ENCODE peak calls at places on chromosomes 1 and 21, in six cellular contexts. J is ovary; S is BE2C; C is HL-60; M is fibroblast of lung; U is CD8-positive, alpha-beta T cell. K is an unnamed sample.

GRCh38 chr21:45617021-45617930 is 26.2 kb upstream of the PCBP3 start:
- DNase-seq in J (no peak), S (peak), C (no peak), M (no peak), U (no peak), K (no peak)

GRCh38 chr1:222373831-222374603 is 173.9 kb downstream of the HHIPL2 start:
- DNase-seq in J (no peak), S (no peak), C (no peak), M (no peak), U (no peak), K (no peak)

GRCh38 chr1:94207695-94208094 is 29.7 kb downstream of the ARHGAP29 start:
- DNase-seq in J (no peak), S (no peak), C (no peak), M (no peak), U (no peak), K (no peak)

GRCh38 chr1:59431566-59432294 is 134.8 kb downstream of the FGGY start:
- DNase-seq in J (no peak), S (no peak), C (no peak), M (peak), U (no peak), K (no peak)

GRCh38 chr21:41119901-41120300 is 48.1 kb upstream of the BACE2 start:
- DNase-seq in J (no peak), S (no peak), C (no peak), M (no peak), U (no peak), K (no peak)

GRCh38 chr1:151790940-151791651 is 796 bp upstream of the TDRKH start:
- DNase-seq in J (no peak), S (peak), C (peak), M (peak), U (no peak), K (no peak)

GRCh38 chr1:205916541-205916940 is 26.7 kb downstream of the SLC26A9 start:
- DNase-seq in J (no peak), S (no peak), C (no peak), M (peak), U (no peak), K (no peak)

GRCh38 chr1:96596226-96596625 is 125.4 kb upstream of the PTBP2 start:
- DNase-seq in J (no peak), S (peak), C (peak), M (peak), U (no peak), K (peak)

GRCh38 chr1:41371630-41372599 is 10.7 kb downstream of the FOXO6 start:
- DNase-seq in J (peak), S (peak), C (no peak), M (no peak), U (no peak), K (no peak)

GRCh38 chr1:19644761-19645543 is 841 bp downstream of the NBL1 start:
- DNase-seq in J (peak), S (no peak), C (no peak), M (no peak), U (peak), K (peak)

GRCh38 chr1:223483511-223483910 is 90.3 kb downstream of the CCDC185 start:
- DNase-seq in J (no peak), S (no peak), C (no peak), M (no peak), U (no peak), K (no peak)

GRCh38 chr1:238811211-238811610 is 575.2 kb upstream of the CHRM3 start:
- DNase-seq in J (no peak), S (no peak), C (no peak), M (peak), U (no peak), K (no peak)

GRCh38 chr1:205319081-205320018 is 2.2 kb downstream of the NUAK2 start:
- DNase-seq in J (peak), S (no peak), C (peak), M (peak), U (no peak), K (no peak)

GRCh38 chr1:62621907-62622306 is 24.6 kb downstream of the ANGPTL3 start:
- DNase-seq in J (peak), S (no peak), C (peak), M (peak), U (no peak), K (peak)

GRCh38 chr1:72202761-72203160 is 79.6 kb downstream of the NEGR1 start:
- DNase-seq in J (no peak), S (no peak), C (no peak), M (peak), U (no peak), K (no peak)

GRCh38 chr1:59143824-59144223 is 153.1 kb upstream of the FGGY start:
- DNase-seq in J (no peak), S (no peak), C (no peak), M (peak), U (no peak), K (no peak)

GRCh38 chr1:206823725-206824124 is 41.7 kb upstream of the IL20 start:
- DNase-seq in J (peak), S (no peak), C (no peak), M (peak), U (no peak), K (no peak)

GRCh38 chr1:7471836-7472235 is 299.3 kb upstream of the VAMP3 start:
- DNase-seq in J (no peak), S (no peak), C (no peak), M (peak), U (no peak), K (no peak)

GRCh38 chr1:19087017-19087736 is 122.9 kb downstream of the UBR4 start:
- DNase-seq in J (no peak), S (no peak), C (no peak), M (no peak), U (no peak), K (no peak)

GRCh38 chr1:14676400-14676799 is 77.9 kb downstream of the KAZN start:
- DNase-seq in J (no peak), S (no peak), C (no peak), M (no peak), U (no peak), K (no peak)

GRCh38 chr1:236553370-236553769 is 29.6 kb downstream of the LGALS8 start:
- DNase-seq in J (no peak), S (no peak), C (no peak), M (no peak), U (no peak), K (no peak)

GRCh38 chr1:246220495-246221065 is 286.5 kb downstream of the SMYD3 start:
- DNase-seq in J (no peak), S (no peak), C (no peak), M (no peak), U (no peak), K (no peak)

DNA sequence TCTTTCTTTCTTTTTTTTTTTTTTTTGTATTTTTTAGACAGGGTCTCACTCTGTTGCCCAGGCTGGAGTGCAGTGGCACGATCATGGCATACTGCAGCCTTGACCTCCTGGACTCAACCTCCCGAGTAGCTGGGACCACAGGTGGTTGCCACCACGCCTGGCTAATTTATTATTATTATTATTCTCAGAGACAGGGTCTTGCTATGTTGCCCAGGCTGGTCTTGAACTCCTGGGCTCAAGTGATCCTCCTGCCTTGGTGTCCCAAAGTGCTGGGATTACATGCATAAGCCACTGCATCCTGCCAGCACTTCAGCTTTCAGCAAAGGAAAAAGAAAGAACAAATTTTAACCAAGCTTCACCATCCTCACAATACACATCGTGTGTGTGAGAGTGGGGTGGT is 97.9 kb upstream of the SERBP1 start:
- DNase-seq in J (no peak), S (no peak), C (no peak), M (no peak), U (no peak), K (no peak)
- TF ChIP-seq CTCF in J (no peak), S (no peak), C (no peak), M (no peak), U (no peak), K (no peak)

GRCh38 chr1:42453386-42453785 is 2.4 kb downstream of the ZMYND12 start:
- DNase-seq in J (no peak), S (no peak), C (no peak), M (peak), U (no peak), K (no peak)

GRCh38 chr1:42456754-42457089 is 379 bp downstream of the PPCS start:
- DNase-seq in J (no peak), S (no peak), C (no peak), M (peak), U (peak), K (peak)

GRCh38 chr1:42454409-42454808 is 1.4 kb downstream of the ZMYND12 start:
- DNase-seq in J (no peak), S (no peak), C (no peak), M (no peak), U (no peak), K (no peak)

GRCh38 chr1:42456010-42456753 is at the start of the genes PPCS and ZMYND12:
- DNase-seq in J (peak), S (peak), C (peak), M (peak), U (peak), K (peak)
- TF ChIP-seq CTCF in J (no peak), S (no peak), C (no peak), M (no peak), U (peak), K (no peak)

GRCh38 chr1:154334647-154335350 is 9.5 kb downstream of the ATP8B2 start:
- DNase-seq in J (peak), S (peak), C (no peak), M (peak), U (peak), K (peak)
- TF ChIP-seq CTCF in J (peak), S (peak), C (peak), M (peak), U (peak), K (peak)

GRCh38 chr1:31593770-31594632 is 17.7 kb downstream of the TINAGL1 start:
- DNase-seq in J (peak), S (peak), C (peak), M (peak), U (peak), K (peak)

GRCh38 chr1:31593136-31593665 is 16.9 kb downstream of the TINAGL1 start:
- DNase-seq in J (no peak), S (no peak), C (no peak), M (no peak), U (no peak), K (no peak)

GRCh38 chr1:31592132-31592531 is 15.8 kb downstream of the TINAGL1 start:
- DNase-seq in J (no peak), S (no peak), C (no peak), M (no peak), U (no peak), K (no peak)

GRCh38 chr1:31588751-31589515 is 12.6 kb downstream of the TINAGL1 start:
- DNase-seq in J (no peak), S (no peak), C (no peak), M (peak), U (no peak), K (no peak)

GRCh38 chr1:31591425-31592093 is 15.2 kb downstream of the TINAGL1 start:
- DNase-seq in J (no peak), S (no peak), C (no peak), M (peak), U (no peak), K (no peak)
- TF ChIP-seq CTCF in J (no peak), S (no peak), C (no peak), M (no peak), U (no peak), K (no peak)